ENCODE peak calls at places on chromosomes 2 and 18, in six cellular contexts. E is adrenal gland, R is tibial artery, H is gastrocnemius medialis, Y is spleen, D is GM13977. S is an unnamed sample.

GRCh38 chr2:236109473-236109872 is 58.7 kb downstream of the GBX2 start:
- DNase-seq in E (no peak), R (no peak), H (no peak), Y (peak), D (no peak), S (no peak)

GRCh38 chr2:106032676-106033075 is 161.4 kb downstream of the UXS1 start:
- DNase-seq in E (no peak), R (no peak), H (no peak), Y (no peak), D (no peak), S (no peak)

GRCh38 chr2:70103531-70104061 is 16.3 kb downstream of the PCBP1 start:
- DNase-seq in E (no peak), R (peak), H (no peak), Y (no peak), D (peak), S (no peak)

GRCh38 chr2:220068877-220069276 is 441.4 kb downstream of the SLC4A3 start:
- DNase-seq in E (no peak), R (no peak), H (no peak), Y (no peak), D (no peak), S (no peak)

GRCh38 chr2:161981679-161982300 is 92.2 kb downstream of the DPP4 start:
- DNase-seq in E (no peak), R (no peak), H (no peak), Y (no peak), D (no peak), S (no peak)

GRCh38 chr2:579961-580360 is 97.2 kb downstream of the TMEM18 start:
- DNase-seq in E (no peak), R (no peak), H (no peak), Y (no peak), D (no peak), S (no peak)

GRCh38 chr2:1938986-1939385 is 194.7 kb upstream of the PXDN start:
- DNase-seq in E (no peak), R (no peak), H (no peak), Y (no peak), D (no peak), S (no peak)

GRCh38 chr18:48690494-48690893 is 151.7 kb downstream of the CTIF start:
- DNase-seq in E (no peak), R (no peak), H (no peak), Y (no peak), D (no peak), S (no peak)

GRCh38 chr2:180328795-180329422 is 321.8 kb upstream of the CWC22 start:
- DNase-seq in E (no peak), R (no peak), H (no peak), Y (no peak), D (no peak), S (no peak)

GRCh38 chr18:58129019-58129374 is 85.0 kb downstream of the NEDD4L start:
- DNase-seq in E (no peak), R (no peak), H (no peak), Y (no peak), D (no peak), S (no peak)

GRCh38 chr2:141630531-141630930 is 500.3 kb downstream of the LRP1B start:
- DNase-seq in E (no peak), R (no peak), H (no peak), Y (no peak), D (no peak), S (no peak)

GRCh38 chr18:69659142-69659651 is 258.5 kb downstream of the DOK6 start:
- DNase-seq in E (no peak), R (no peak), H (no peak), Y (no peak), D (no peak), S (no peak)

GRCh38 chr2:143282684-143283083 is 153.5 kb downstream of the ARHGAP15 start:
- DNase-seq in E (no peak), R (no peak), H (no peak), Y (no peak), D (no peak), S (no peak)
- TF ChIP-seq CTCF in E (no peak), R (no peak), H (no peak), Y (peak), D (peak), S (peak)

GRCh38 chr2:158458617-158458920 is 1.8 kb downstream of the PKP4 start:
- DNase-seq in E (no peak), R (no peak), H (no peak), Y (no peak), D (no peak), S (no peak)

GRCh38 chr2:158456309-158457066 is at the start of the genes CCDC148 and PKP4:
- DNase-seq in E (peak), R (peak), H (peak), Y (peak), D (peak), S (peak)

GRCh38 chr2:158457826-158458616 is 1.3 kb downstream of the PKP4 start:
- DNase-seq in E (peak), R (peak), H (no peak), Y (no peak), D (peak), S (no peak)

GRCh38 chr2:158459161-158460003 is 2.6 kb downstream of the PKP4 start:
- DNase-seq in E (no peak), R (no peak), H (no peak), Y (no peak), D (no peak), S (no peak)

DNA sequence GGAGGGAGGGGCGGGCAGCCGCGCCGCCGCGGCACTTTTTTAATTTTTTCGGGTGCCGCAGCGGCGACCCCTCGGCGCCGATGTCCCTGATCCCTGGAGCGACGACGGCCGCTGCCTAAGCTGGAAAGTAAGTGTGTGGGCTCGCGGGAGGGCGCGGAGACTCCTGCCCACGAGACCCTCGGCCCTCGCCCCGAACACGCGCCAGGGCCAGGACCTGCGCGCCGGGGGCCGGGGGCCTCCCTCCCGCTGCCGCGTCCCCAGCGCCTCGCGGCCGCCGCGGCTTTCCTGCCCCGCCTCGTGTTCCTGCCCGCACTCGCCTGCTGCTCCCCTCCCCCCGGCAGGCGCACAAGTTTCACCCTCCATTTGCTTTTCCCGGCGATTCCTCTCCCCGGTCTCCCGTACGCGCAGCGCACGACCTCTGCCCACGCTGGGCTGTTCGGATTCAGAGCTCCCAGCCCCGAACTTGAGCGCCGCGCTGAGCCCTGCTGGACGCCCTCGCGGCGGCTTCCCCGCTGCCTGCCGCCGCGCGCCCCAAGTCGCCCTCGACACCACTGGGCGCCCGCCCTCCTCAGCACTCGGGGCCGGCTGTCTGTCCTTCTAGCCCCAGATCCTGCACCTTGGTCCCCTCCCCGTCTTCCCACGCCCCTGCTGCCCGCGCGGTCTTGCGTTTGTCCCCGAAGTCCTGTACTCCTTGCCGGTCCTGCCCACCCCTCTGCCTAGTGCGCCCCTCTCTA is 507 bp downstream of the PKP4 start:
- DNase-seq in E (peak), R (peak), H (peak), Y (peak), D (peak), S (peak)
- TF ChIP-seq CTCF in E (no peak), R (no peak), H (no peak), Y (no peak), D (peak), S (peak)

DNA sequence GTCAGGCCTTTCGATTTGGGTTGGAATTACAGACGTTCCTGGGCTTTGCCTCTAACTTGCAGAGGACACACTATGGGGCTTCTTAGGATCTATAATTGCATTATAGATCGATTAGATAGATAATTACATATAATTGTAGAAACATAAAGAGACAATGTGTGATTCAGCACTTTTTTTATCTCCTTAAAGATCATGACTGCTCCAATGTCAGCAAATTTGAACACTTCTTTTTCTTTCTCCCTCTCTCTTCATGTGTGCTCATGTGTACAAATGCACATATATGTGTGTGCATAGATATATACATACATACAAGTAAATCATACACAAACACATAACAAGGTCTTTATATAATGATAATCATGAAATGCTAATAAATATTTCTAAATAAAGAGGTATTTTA is 1261.2 kb upstream of the SLC39A10 start:
- DNase-seq in E (no peak), R (no peak), H (no peak), Y (no peak), D (no peak), S (no peak)
- TF ChIP-seq CTCF in E (no peak), R (no peak), H (no peak), Y (no peak), D (no peak), S (no peak)

GRCh38 chr2:207375207-207375875 is 154.4 kb upstream of the CREB1 start:
- DNase-seq in E (no peak), R (no peak), H (no peak), Y (no peak), D (no peak), S (no peak)
- TF ChIP-seq CTCF in E (no peak), R (no peak), H (no peak), Y (no peak), D (no peak), S (no peak)

DNA sequence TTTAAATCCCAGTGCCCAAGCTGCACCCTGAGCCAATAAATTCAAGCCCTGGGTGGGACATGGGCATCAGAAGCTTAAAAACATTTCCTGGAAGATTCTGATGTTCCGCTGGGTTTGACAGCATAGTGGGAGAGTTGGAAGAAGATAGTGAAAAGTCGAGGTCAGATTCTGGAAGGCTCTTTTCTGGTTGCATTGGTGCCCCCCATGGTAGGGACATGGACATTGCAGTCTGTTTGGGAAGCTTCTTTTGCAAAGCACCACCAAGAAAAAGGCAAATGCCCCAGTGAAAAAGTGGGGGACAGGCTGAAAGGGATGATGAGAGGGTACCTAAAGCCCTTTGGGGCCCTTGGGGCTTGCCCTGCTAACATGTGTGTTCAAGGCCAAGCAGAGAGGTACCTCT is 21.0 kb downstream of the MERTK start:
- DNase-seq in E (peak), R (no peak), H (no peak), Y (no peak), D (no peak), S (no peak)
- TF ChIP-seq CTCF in E (no peak), R (no peak), H (no peak), Y (no peak), D (no peak), S (no peak)

GRCh38 chr2:170145191-170145590 is 32.8 kb upstream of the MYO3B start:
- DNase-seq in E (no peak), R (no peak), H (no peak), Y (no peak), D (no peak), S (no peak)

GRCh38 chr2:170147576-170147975 is 30.4 kb upstream of the MYO3B start:
- DNase-seq in E (no peak), R (no peak), H (no peak), Y (no peak), D (no peak), S (no peak)

GRCh38 chr2:170145675-170146432 is 32.1 kb upstream of the MYO3B start:
- DNase-seq in E (no peak), R (no peak), H (no peak), Y (no peak), D (no peak), S (no peak)

GRCh38 chr2:170148161-170148560 is 29.8 kb upstream of the MYO3B start:
- DNase-seq in E (no peak), R (no peak), H (no peak), Y (no peak), D (no peak), S (no peak)

GRCh38 chr2:170146784-170147183 is 31.2 kb upstream of the MYO3B start:
- DNase-seq in E (no peak), R (no peak), H (no peak), Y (no peak), D (no peak), S (no peak)
- TF ChIP-seq CTCF in E (no peak), R (no peak), H (no peak), Y (no peak), D (no peak), S (no peak)

DNA sequence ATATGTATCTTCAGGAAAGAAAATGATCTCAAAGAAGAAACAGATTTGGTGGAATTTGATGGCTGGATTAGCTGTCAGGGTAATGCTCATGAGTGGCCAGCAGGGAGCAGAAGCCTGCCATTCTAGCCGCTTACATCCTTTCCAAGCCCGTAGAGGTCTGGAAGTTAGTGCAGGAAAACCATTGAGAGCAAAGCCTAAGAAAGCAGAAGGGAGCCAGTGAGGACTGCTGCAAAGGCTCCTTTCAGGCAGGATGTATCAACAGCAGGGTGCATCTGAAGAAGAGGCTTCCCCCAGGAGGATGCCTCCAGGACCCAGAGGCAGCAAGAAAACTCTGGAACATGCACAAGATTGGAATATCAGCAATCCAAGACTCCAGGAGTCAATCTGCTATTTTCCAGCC is 22.9 kb upstream of the LBH start:
- DNase-seq in E (peak), R (peak), H (peak), Y (no peak), D (peak), S (no peak)
- TF ChIP-seq CTCF in E (peak), R (peak), H (peak), Y (peak), D (peak), S (peak)

DNA sequence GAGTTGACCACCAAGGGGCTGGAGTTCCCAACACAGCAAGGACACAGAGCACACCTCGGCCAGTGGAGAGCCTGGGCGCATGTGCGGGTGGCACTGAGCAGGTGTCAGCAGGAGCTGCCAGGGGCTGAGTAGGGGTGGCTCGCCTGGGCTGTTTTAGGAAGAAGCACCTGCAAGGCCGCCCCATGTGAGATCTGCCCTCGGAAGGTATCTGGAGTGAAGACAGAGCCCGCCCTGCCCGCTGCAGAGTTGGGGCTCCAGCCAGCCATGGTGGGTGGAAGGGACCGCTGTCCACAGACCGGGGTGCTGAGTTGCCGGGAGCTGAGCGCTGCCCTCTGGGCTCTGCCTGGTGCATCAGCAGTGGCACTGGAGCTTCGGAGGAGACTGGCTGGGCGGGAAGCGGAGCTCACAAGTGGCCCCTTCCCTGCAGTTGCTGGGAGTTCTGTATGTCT is 35.2 kb downstream of the MTERF4 start:
- DNase-seq in E (peak), R (no peak), H (no peak), Y (no peak), D (no peak), S (no peak)
- TF ChIP-seq CTCF in E (no peak), R (no peak), H (no peak), Y (no peak), D (no peak), S (no peak)

GRCh38 chr2:64960819-64961218 is 28.4 kb upstream of the SLC1A4 start:
- DNase-seq in E (no peak), R (no peak), H (no peak), Y (no peak), D (no peak), S (no peak)
- TF ChIP-seq CTCF in E (no peak), R (no peak), H (no peak), Y (no peak), D (no peak), S (no peak)

GRCh38 chr2:45329045-45329677 is 281.9 kb downstream of the SRBD1 start:
- DNase-seq in E (no peak), R (no peak), H (no peak), Y (no peak), D (no peak), S (no peak)
- TF ChIP-seq CTCF in E (no peak), R (no peak), H (no peak), Y (no peak), D (no peak), S (no peak)

S was measured in CD14-positive monocyte.